ENCODE peak calls at places on chromosomes 4 and X, in five cellular contexts. One of them, this sample, is unnamed. For H3K4me1, the result is how much of the 10 kb centered on the place peaks cover.

GRCh38 chrX:94058728-94059382 is 384.8 kb downstream of the FAM133A start:
- DNase-seq in A549: peak
- DNase-seq in H9: peak
- DNase-seq in heart left ventricle: no peak
- DNase-seq in fibroblast of lung: no peak
- DNase-seq in this sample: no peak

GRCh38 chr4:88953400-88953799 is 103.6 kb downstream of the FAM13A start:
- DNase-seq in heart left ventricle: no peak
- DNase-seq in H9: no peak
- DNase-seq in A549: no peak
- DNase-seq in fibroblast of lung: no peak
- DNase-seq in this sample: no peak

GRCh38 chr4:104989363-104989762 is 157.3 kb upstream of the TET2 start:
- DNase-seq in A549: no peak
- DNase-seq in H9: no peak
- DNase-seq in heart left ventricle: no peak
- DNase-seq in fibroblast of lung: peak
- DNase-seq in this sample: no peak

GRCh38 chr4:33658971-33659370 is 2585.3 kb downstream of the ARAP2 start:
- DNase-seq in fibroblast of lung: peak
- DNase-seq in H9: no peak
- DNase-seq in heart left ventricle: no peak
- DNase-seq in A549: no peak
- DNase-seq in this sample: no peak

GRCh38 chrX:78046362-78046761 is 57.7 kb upstream of the PGK1 start:
- DNase-seq in A549: no peak
- DNase-seq in H9: no peak
- DNase-seq in fibroblast of lung: no peak
- DNase-seq in heart left ventricle: no peak
- DNase-seq in this sample: no peak

GRCh38 chr4:34720563-34720962 is 1523.8 kb downstream of the ARAP2 start:
- DNase-seq in fibroblast of lung: peak
- DNase-seq in A549: peak
- DNase-seq in H9: no peak
- DNase-seq in heart left ventricle: no peak
- DNase-seq in this sample: no peak

GRCh38 chr4:40916880-40917279 is 167.1 kb downstream of the NSUN7 start:
- DNase-seq in A549: peak
- DNase-seq in fibroblast of lung: no peak
- DNase-seq in H9: peak
- DNase-seq in heart left ventricle: peak
- DNase-seq in this sample: peak

GRCh38 chr4:101114936-101115372 is 232.4 kb downstream of the PPP3CA start:
- DNase-seq in A549: peak
- DNase-seq in heart left ventricle: no peak
- DNase-seq in fibroblast of lung: peak
- DNase-seq in H9: peak
- DNase-seq in this sample: no peak

GRCh38 chr4:82718067-82718935 is 80.3 kb downstream of the SCD5 start:
- DNase-seq in A549: no peak
- DNase-seq in heart left ventricle: no peak
- DNase-seq in fibroblast of lung: peak
- DNase-seq in H9: no peak
- DNase-seq in this sample: no peak

GRCh38 chr4:71396382-71396781 is 57.6 kb downstream of the SLC4A4 start:
- DNase-seq in A549: no peak
- DNase-seq in H9: no peak
- DNase-seq in heart left ventricle: no peak
- DNase-seq in fibroblast of lung: peak
- DNase-seq in this sample: no peak

GRCh38 chrX:1914606-1915365 is 299.9 kb downstream of the ASMT start:
- DNase-seq in A549: peak
- DNase-seq in fibroblast of lung: no peak
- DNase-seq in heart left ventricle: no peak
- DNase-seq in H9: peak
- DNase-seq in this sample: no peak

GRCh38 chr4:91769912-91770311 is 533.9 kb upstream of the GRID2 start:
- DNase-seq in heart left ventricle: no peak
- DNase-seq in fibroblast of lung: no peak
- DNase-seq in H9: no peak
- DNase-seq in A549: no peak
- DNase-seq in this sample: no peak

GRCh38 chr4:176563591-176563990 is 229.1 kb downstream of the VEGFC start:
- DNase-seq in heart left ventricle: no peak
- DNase-seq in H9: no peak
- DNase-seq in fibroblast of lung: no peak
- DNase-seq in A549: peak
- DNase-seq in this sample: no peak

GRCh38 chrX:20455001-20455400 is 188.3 kb upstream of the RPS6KA3 start:
- DNase-seq in A549: no peak
- DNase-seq in fibroblast of lung: no peak
- DNase-seq in H9: no peak
- DNase-seq in heart left ventricle: no peak
- DNase-seq in this sample: no peak

GRCh38 chrX:151177141-151178027 is 1.0 kb downstream of the GPR50 start:
- DNase-seq in heart left ventricle: no peak
- DNase-seq in fibroblast of lung: peak
- DNase-seq in A549: no peak
- DNase-seq in H9: peak
- DNase-seq in this sample: no peak

GRCh38 chrX:154799554-154800348 is 5.5 kb downstream of the MPP1 start:
- DNase-seq in fibroblast of lung: peak
- DNase-seq in H9: no peak
- DNase-seq in A549: peak
- DNase-seq in heart left ventricle: no peak
- DNase-seq in this sample: peak

GRCh38 chr4:82934441-82934840 is 33.9 kb downstream of the THAP9 start:
- DNase-seq in fibroblast of lung: no peak
- DNase-seq in H9: no peak
- DNase-seq in heart left ventricle: no peak
- DNase-seq in A549: no peak
- DNase-seq in this sample: no peak

GRCh38 chrX:46325312-46325877 is 219.8 kb downstream of the ZNF674 start:
- DNase-seq in fibroblast of lung: peak
- DNase-seq in H9: peak
- DNase-seq in heart left ventricle: no peak
- DNase-seq in A549: peak
- DNase-seq in this sample: peak

GRCh38 chrX:132564026-132564425 is 75.2 kb upstream of the MBNL3 start:
- DNase-seq in fibroblast of lung: peak
- DNase-seq in heart left ventricle: no peak
- DNase-seq in H9: no peak
- DNase-seq in A549: no peak
- DNase-seq in this sample: no peak

GRCh38 chr4:140944539-140944938 is 188.4 kb upstream of the TBC1D9 start:
- DNase-seq in H9: no peak
- DNase-seq in fibroblast of lung: peak
- DNase-seq in heart left ventricle: no peak
- DNase-seq in A549: no peak
- DNase-seq in this sample: no peak

GRCh38 chrX:111244238-111244750 is 26.0 kb downstream of the CAPN6 start:
- DNase-seq in A549: peak
- DNase-seq in H9: no peak
- DNase-seq in fibroblast of lung: peak
- DNase-seq in heart left ventricle: no peak
- DNase-seq in this sample: no peak

GRCh38 chr4:40423735-40424134 is 88.6 kb downstream of the CHRNA9 start:
- DNase-seq in heart left ventricle: no peak
- DNase-seq in H9: no peak
- DNase-seq in A549: peak
- DNase-seq in fibroblast of lung: peak
- DNase-seq in this sample: peak

GRCh38 chrX:130539721-130540321 is 138.0 kb downstream of the RBMX2 start:
- DNase-seq in A549: peak
- DNase-seq in fibroblast of lung: peak
- DNase-seq in heart left ventricle: peak
- DNase-seq in H9: peak
- DNase-seq in this sample: no peak

GRCh38 chr4:1130318-1131186 is 17.2 kb upstream of the RNF212 start:
- DNase-seq in heart left ventricle: peak
- DNase-seq in fibroblast of lung: peak
- DNase-seq in A549: peak
- DNase-seq in H9: peak
- DNase-seq in this sample: peak

GRCh38 chr4:77001907-77002306 is 52.4 kb downstream of the SEPTIN11 start:
- DNase-seq in H9: no peak
- DNase-seq in heart left ventricle: no peak
- DNase-seq in fibroblast of lung: peak
- DNase-seq in A549: no peak
- DNase-seq in this sample: no peak

GRCh38 chr4:84814100-84814750 is 152.3 kb downstream of the WDFY3 start:
- DNase-seq in H9: no peak
- DNase-seq in fibroblast of lung: peak
- DNase-seq in A549: peak
- DNase-seq in heart left ventricle: no peak
- DNase-seq in this sample: peak

GRCh38 chr4:187965726-187966125 is 29.8 kb upstream of the ZFP42 start:
- DNase-seq in H9: no peak
- DNase-seq in heart left ventricle: no peak
- DNase-seq in fibroblast of lung: no peak
- DNase-seq in A549: no peak
- DNase-seq in this sample: no peak

GRCh38 chr4:184282895-184283654 is 65.4 kb upstream of the ENPP6 start:
- DNase-seq in A549: no peak
- DNase-seq in fibroblast of lung: no peak
- DNase-seq in heart left ventricle: no peak
- DNase-seq in H9: no peak
- DNase-seq in this sample: no peak
- H3K27ac ChIP-seq in A549: no peak
- H3K27ac ChIP-seq in fibroblast of lung: no peak
- H3K27ac ChIP-seq in heart left ventricle: no peak
- H3K27ac ChIP-seq in H9: no peak
- H3K27ac ChIP-seq in this sample: no peak

DNA sequence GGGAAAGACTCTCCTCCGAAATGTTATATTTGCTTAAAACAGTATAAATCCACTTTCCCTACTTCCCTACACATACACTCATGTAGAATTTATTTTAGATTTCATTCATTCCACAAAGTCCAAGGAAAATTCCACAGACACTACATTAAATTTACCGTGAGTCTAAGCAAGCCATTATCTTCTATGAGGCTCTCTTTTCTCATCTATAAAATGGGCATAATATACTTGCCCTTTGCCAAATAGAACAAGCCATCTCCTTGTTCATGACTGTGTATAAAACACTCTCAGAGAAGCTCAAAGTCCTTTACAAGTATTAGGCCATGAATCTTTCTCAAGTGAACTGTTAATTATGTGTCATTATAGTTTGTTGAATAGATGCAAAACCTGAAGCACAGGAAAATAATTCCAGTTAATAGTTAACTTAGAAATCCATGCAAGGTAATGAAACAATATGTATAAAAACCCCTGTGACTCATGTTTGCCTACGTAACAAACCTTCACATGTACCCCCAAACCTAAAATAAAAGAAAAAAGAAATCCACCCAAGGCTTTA is 10.7 kb downstream of the TEC start:
- DNase-seq in fibroblast of lung: no peak
- DNase-seq in heart left ventricle: no peak
- DNase-seq in A549: no peak
- DNase-seq in H9: no peak
- DNase-seq in this sample: no peak
- TF ChIP-seq CTCF in fibroblast of lung: no peak
- TF ChIP-seq CTCF in heart left ventricle: no peak
- TF ChIP-seq CTCF in A549: no peak
- TF ChIP-seq CTCF in H9: no peak
- TF ChIP-seq CTCF in this sample: no peak

GRCh38 chr4:53619431-53619830 is 28.1 kb upstream of the LNX1 start:
- DNase-seq in A549: no peak
- DNase-seq in heart left ventricle: no peak
- DNase-seq in fibroblast of lung: no peak
- DNase-seq in H9: no peak
- DNase-seq in this sample: no peak

GRCh38 chr4:53622739-53623151 is 31.5 kb upstream of the LNX1 start:
- DNase-seq in A549: no peak
- DNase-seq in H9: no peak
- DNase-seq in heart left ventricle: no peak
- DNase-seq in fibroblast of lung: peak
- DNase-seq in this sample: no peak

GRCh38 chr4:53618321-53618720 is 27.0 kb upstream of the LNX1 start:
- DNase-seq in fibroblast of lung: no peak
- DNase-seq in H9: no peak
- DNase-seq in A549: no peak
- DNase-seq in heart left ventricle: no peak
- DNase-seq in this sample: no peak

GRCh38 chr4:53617101-53617680 is 25.9 kb upstream of the LNX1 start:
- DNase-seq in fibroblast of lung: no peak
- DNase-seq in H9: no peak
- DNase-seq in heart left ventricle: no peak
- DNase-seq in A549: no peak
- DNase-seq in this sample: no peak

GRCh38 chr4:53620956-53621355 is 29.7 kb upstream of the LNX1 start:
- DNase-seq in fibroblast of lung: no peak
- DNase-seq in heart left ventricle: no peak
- DNase-seq in A549: peak
- DNase-seq in H9: no peak
- DNase-seq in this sample: no peak
- H3K4me1 ChIP-seq in fibroblast of lung: under half
- H3K4me1 ChIP-seq in heart left ventricle: under half
- H3K4me1 ChIP-seq in A549: under half
- H3K4me1 ChIP-seq in H9: under half
- H3K4me1 ChIP-seq in this sample: under half

GRCh38 chr4:37882665-37883296 is 8.1 kb upstream of the TBC1D1 start:
- DNase-seq in A549: peak
- DNase-seq in heart left ventricle: no peak
- DNase-seq in fibroblast of lung: no peak
- DNase-seq in H9: no peak
- DNase-seq in this sample: no peak

GRCh38 chr4:37879365-37879764 is 11.5 kb upstream of the TBC1D1 start:
- DNase-seq in A549: no peak
- DNase-seq in fibroblast of lung: no peak
- DNase-seq in heart left ventricle: no peak
- DNase-seq in H9: no peak
- DNase-seq in this sample: no peak

GRCh38 chr4:37885496-37885895 is 5.4 kb upstream of the TBC1D1 start:
- DNase-seq in fibroblast of lung: peak
- DNase-seq in H9: no peak
- DNase-seq in A549: no peak
- DNase-seq in heart left ventricle: peak
- DNase-seq in this sample: no peak

GRCh38 chr4:37889849-37890500 is 909 bp upstream of the TBC1D1 start:
- DNase-seq in A549: no peak
- DNase-seq in fibroblast of lung: no peak
- DNase-seq in H9: peak
- DNase-seq in heart left ventricle: peak
- DNase-seq in this sample: no peak

DNA sequence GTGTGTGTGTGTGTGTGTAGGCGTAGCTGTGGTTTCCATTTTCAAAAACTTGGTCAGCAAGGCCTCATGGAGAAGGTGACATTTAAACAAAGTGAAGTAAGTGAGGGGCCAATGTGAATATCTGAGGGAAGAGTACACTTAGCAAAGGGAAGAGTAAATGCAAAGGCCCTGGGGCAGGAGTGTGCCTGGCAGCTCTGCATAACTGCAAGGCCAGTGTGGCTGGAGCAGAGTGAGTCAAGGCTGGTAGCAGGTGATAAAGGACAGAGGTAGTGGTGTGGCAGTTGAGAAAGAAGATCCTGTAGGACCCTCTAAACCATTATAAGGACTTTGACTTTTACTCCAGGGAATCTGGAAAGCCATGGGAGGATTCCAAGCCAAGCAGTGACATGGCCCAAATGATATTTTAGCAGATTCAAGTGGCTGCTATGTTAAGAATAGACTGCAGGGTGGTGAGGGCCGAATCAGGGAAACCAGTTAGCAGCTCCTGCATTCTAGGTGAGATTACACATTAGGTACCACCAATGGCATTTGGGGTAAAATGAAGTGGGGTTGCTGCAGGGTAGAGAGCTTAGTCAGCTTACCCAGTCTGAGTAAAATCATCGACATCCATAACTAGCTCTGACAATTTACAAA is 5.9 kb upstream of the TBC1D1 start:
- DNase-seq in fibroblast of lung: peak
- DNase-seq in heart left ventricle: no peak
- DNase-seq in A549: no peak
- DNase-seq in H9: no peak
- DNase-seq in this sample: no peak
- H3K27ac ChIP-seq in fibroblast of lung: no peak
- H3K27ac ChIP-seq in heart left ventricle: peak
- H3K27ac ChIP-seq in A549: no peak
- H3K27ac ChIP-seq in H9: no peak
- H3K27ac ChIP-seq in this sample: no peak

This sample was measured in PC-9.